ENCODE peak calls at places on chromosome 19, in eight cellular contexts. H is A172, L is HT-29, Y is GM23248, C is fibroblast of lung, E is occipital lobe, Z is AG20443, F is AG04450. V is an unnamed sample.

GRCh38 chr19:3867971-3868769 is 668 bp downstream of the ZFR2 start:
- DNase-seq in H (no peak), L (no peak), Y (no peak), C (no peak), E (no peak), Z (no peak), F (no peak), V (no peak)

GRCh38 chr19:5907216-5907615 is 2.5 kb downstream of the VMAC start:
- DNase-seq in H (no peak), L (no peak), Y (no peak), C (no peak), E (no peak), Z (no peak), F (no peak), V (no peak)

GRCh38 chr19:18107235-18108083 is 9.9 kb downstream of the MAST3 start:
- DNase-seq in H (no peak), L (no peak), Y (no peak), C (no peak), E (no peak), Z (no peak), F (no peak), V (no peak)

GRCh38 chr19:35908977-35909683 is 1.0 kb upstream of the TYROBP start:
- DNase-seq in H (no peak), L (no peak), Y (no peak), C (no peak), E (peak; percentile 10), Z (no peak), F (no peak), V (no peak)

GRCh38 chr19:3982701-3983541 is 2.3 kb downstream of the EEF2 start:
- DNase-seq in H (peak; percentile 81), L (no peak), Y (peak; percentile 89), C (peak; percentile 55), E (no peak), Z (peak; percentile 51), F (no peak), V (no peak)

GRCh38 chr19:49431330-49431749 is 6.2 kb downstream of the GFY start:
- DNase-seq in H (no peak), L (no peak), Y (no peak), C (no peak), E (peak; percentile 10), Z (no peak), F (no peak), V (no peak)

GRCh38 chr19:1254081-1254527 is 5.7 kb downstream of the MIDN start:
- DNase-seq in H (no peak), L (peak; percentile 4), Y (peak; percentile 43), C (no peak), E (no peak), Z (no peak), F (no peak), V (no peak)

GRCh38 chr19:45906221-45906620 is 3.8 kb upstream of the MYPOP start:
- DNase-seq in H (no peak), L (no peak), Y (peak; percentile 74), C (no peak), E (no peak), Z (no peak), F (no peak), V (no peak)

GRCh38 chr19:10334340-10335148 is 1.2 kb upstream of the RAVER1 start:
- DNase-seq in H (peak; percentile 89), L (peak; percentile 90), Y (peak; percentile 99), C (peak; percentile 95), E (peak; percentile 48), Z (peak; percentile 96), F (peak; percentile 89), V (peak; percentile 33)

GRCh38 chr19:33660426-33661160 is 38.8 kb downstream of the CHST8 start:
- DNase-seq in H (no peak), L (no peak), Y (no peak), C (no peak), E (no peak), Z (no peak), F (no peak), V (no peak)

GRCh38 chr19:8449830-8450229 is 5.1 kb downstream of the HNRNPM start:
- DNase-seq in H (no peak), L (no peak), Y (no peak), C (no peak), E (no peak), Z (no peak), F (no peak), V (no peak)